ENCODE peak calls at places on chromosomes 2 and 18, in ten cellular contexts. A is adrenal gland, Y is fibroblast of lung, V is lower lobe of right lung, J is sigmoid colon, X is endodermal cell, P is psoas muscle, N is left lung, Q is upper lobe of right lung, I is Panc1. O is an unnamed sample.

GRCh38 chr2:138536302-138536701 is 34.7 kb downstream of the SPOPL start:
- DNase-seq in P (no peak), A (no peak), Y (peak; percentile 51), V (no peak), X (no peak), J (no peak), I (no peak), N (no peak), Q (no peak), O (no peak)

GRCh38 chr18:5294618-5295230 is 802 bp downstream of the ZBTB14 start:
- DNase-seq in N (peak; percentile 68), V (peak; percentile 76), A (peak; percentile 58), J (peak; percentile 78), X (peak; percentile 83), P (peak; percentile 78), Y (peak; percentile 66), Q (peak; percentile 86), I (no peak), O (peak; percentile 54)

GRCh38 chr2:216713691-216714411 is 18.5 kb upstream of the IGFBP5 start:
- DNase-seq in J (peak; percentile 76), Y (peak; percentile 95), Q (no peak), X (no peak), A (peak; percentile 24), N (no peak), P (peak; percentile 74), V (no peak), I (no peak), O (no peak)

GRCh38 chr2:239662413-239663120 is 261.7 kb upstream of the HDAC4 start:
- DNase-seq in Y (no peak), P (no peak), X (no peak), N (no peak), A (no peak), V (no peak), J (no peak), Q (no peak), I (no peak), O (no peak)

GRCh38 chr2:80560298-80560697 is 255.7 kb upstream of the LRRTM1 start:
- DNase-seq in P (no peak), A (no peak), J (no peak), V (no peak), Q (no peak), I (no peak), X (no peak), Y (no peak), N (no peak), O (no peak)

GRCh38 chr2:236040600-236041328 is 127.4 kb downstream of the GBX2 start:
- DNase-seq in P (no peak), N (no peak), I (no peak), X (no peak), Q (no peak), V (no peak), A (no peak), J (no peak), Y (no peak), O (no peak)

GRCh38 chr18:55264108-55264507 is 304.8 kb upstream of the CCDC68 start:
- DNase-seq in Y (peak; percentile 88), N (no peak), P (no peak), I (no peak), X (no peak), V (no peak), A (peak; percentile 48), Q (no peak), J (no peak), O (no peak)

GRCh38 chr2:120486946-120487345 is 141.0 kb downstream of the INHBB start:
- DNase-seq in Y (no peak), J (no peak), N (no peak), P (peak; percentile 49), Q (no peak), X (peak; percentile 69), V (peak; percentile 14), I (no peak), A (peak; percentile 55), O (no peak)

GRCh38 chr2:222969491-222969890 is 82.5 kb upstream of the KCNE4 start:
- DNase-seq in I (no peak), J (no peak), N (no peak), V (no peak), A (no peak), Q (no peak), Y (peak; percentile 51), X (no peak), P (no peak), O (no peak)

GRCh38 chr18:79962835-79963657 is 1.4 kb upstream of the HSBP1L1 start:
- DNase-seq in A (no peak), P (no peak), Q (no peak), N (no peak), V (no peak), Y (peak; percentile 23), I (no peak), J (peak; percentile 43), X (no peak), O (no peak)

DNA sequence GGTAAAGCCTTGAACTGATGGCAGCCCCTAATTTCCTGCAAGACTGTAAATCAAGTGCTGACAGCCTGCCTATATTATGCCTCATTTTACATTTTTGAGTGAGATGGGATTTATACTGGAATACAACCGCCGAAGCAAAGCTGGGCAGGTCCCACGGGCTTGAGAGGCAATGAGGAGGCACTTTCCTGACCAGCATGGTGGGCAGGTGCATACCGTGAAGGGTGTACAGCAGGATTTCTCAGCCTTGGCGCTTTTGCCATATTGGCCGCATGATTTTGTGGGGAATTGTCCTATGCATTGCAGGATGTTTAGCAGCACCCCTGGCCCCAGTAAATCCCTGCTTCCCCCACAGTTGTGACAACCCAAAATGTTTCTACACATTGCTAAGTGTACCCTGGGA is 22.8 kb downstream of the CEP68 start:
- DNase-seq in Y (no peak), X (no peak), Q (no peak), J (no peak), V (no peak), A (peak; percentile 14), N (no peak), P (no peak), I (no peak), O (no peak)
- H3K27ac ChIP-seq in Y (no peak overlapping the region), X (no peak overlapping the region), Q (no peak overlapping the region), J (no peak overlapping the region), V (no peak overlapping the region), A (no peak overlapping the region), N (no peak overlapping the region), P (no peak overlapping the region), I (no peak overlapping the region), O (no peak overlapping the region)

GRCh38 chr18:27005589-27005988 is 140.1 kb upstream of the AQP4 start:
- DNase-seq in A (no peak), Q (no peak), X (peak; percentile 52), J (no peak), P (no peak), Y (no peak), N (no peak), V (no peak), I (no peak), O (peak; percentile 10)
- TF ChIP-seq CTCF in A (peak; percentile 15), Q (peak; percentile 22), X (peak; percentile 82), J (no peak), P (peak; percentile 23), Y (peak; percentile 27), N (no peak), V (no peak), I (peak; percentile 77), O (peak; percentile 67)

GRCh38 chr2:161316686-161317085 is 8.5 kb downstream of the PSMD14 start:
- DNase-seq in X (no peak), V (no peak), Q (no peak), N (no peak), Y (no peak), J (no peak), I (no peak), P (no peak), A (no peak), O (no peak)

GRCh38 chr2:161327582-161327981 is 19.4 kb downstream of the PSMD14 start:
- DNase-seq in X (no peak), P (no peak), I (no peak), J (no peak), A (no peak), Q (no peak), V (no peak), Y (no peak), N (no peak), O (no peak)

GRCh38 chr2:161321944-161322343 is 13.7 kb downstream of the PSMD14 start:
- DNase-seq in V (no peak), Y (no peak), J (no peak), I (no peak), N (no peak), Q (no peak), X (no peak), A (no peak), P (no peak), O (no peak)
- H3K36me3 ChIP-seq in V (peaks cover 18% of the 10 kb centered on the region), Y (no peaks in the 10 kb centered on the region), J (peaks cover 4% of the 10 kb centered on the region), I (peaks cover 22% of the 10 kb centered on the region), N (peaks cover 43% of the 10 kb centered on the region), Q (peaks cover 9% of the 10 kb centered on the region), X (peaks cover 46% of the 10 kb centered on the region), A (no peaks in the 10 kb centered on the region), P (no peaks in the 10 kb centered on the region), O (peaks cover 35% of the 10 kb centered on the region)

DNA sequence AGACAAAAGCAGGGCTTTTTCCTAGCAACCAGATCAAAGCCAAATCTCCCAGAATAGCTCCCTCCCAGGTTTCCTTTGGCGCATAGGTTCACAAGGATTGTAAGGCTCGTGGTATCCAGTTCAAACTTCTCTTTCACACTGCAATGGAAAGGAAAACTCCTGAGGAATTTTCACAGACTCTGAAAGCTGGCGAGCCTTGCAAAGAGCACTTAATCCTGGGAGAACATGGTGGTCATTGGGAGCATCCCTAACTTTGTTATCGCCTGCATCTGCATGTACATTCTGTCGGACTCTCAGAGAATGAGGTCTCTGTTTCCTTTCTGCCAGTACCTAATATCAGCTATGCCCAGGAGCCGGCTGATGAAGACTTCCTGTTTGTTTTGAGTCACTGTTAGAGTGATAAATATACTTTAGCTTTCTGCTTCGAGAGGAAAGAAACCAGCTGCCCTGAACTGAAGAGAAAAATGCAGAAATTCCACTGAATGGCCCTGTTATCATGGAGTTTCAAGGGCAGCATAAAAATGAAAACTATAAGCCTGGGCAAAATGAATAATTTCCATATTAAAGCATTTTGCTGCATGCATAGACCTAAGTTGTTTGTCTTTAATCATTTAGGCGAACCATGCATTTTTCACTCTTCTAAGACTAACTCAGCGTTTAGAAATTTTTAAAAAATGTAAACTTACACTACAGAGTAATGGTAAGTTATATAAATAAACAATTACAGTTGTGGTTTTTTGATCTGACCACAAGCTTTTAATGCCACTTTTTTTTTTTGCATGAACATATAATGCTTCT is 76.4 kb upstream of the ZEB2 start:
- DNase-seq in A (peak; percentile 41), N (no peak), X (peak; percentile 46), Q (no peak), J (no peak), I (peak; percentile 20), P (no peak), V (no peak), Y (peak; percentile 72), O (no peak)
- H3K27ac ChIP-seq in A (no peak overlapping the region), N (peak overlapping the region; percentile 42), X (peak overlapping the region; percentile 55), Q (peak overlapping the region; percentile 4), J (no peak overlapping the region), I (no peak overlapping the region), P (no peak overlapping the region), V (no peak overlapping the region), Y (no peak overlapping the region), O (no peak overlapping the region)

DNA sequence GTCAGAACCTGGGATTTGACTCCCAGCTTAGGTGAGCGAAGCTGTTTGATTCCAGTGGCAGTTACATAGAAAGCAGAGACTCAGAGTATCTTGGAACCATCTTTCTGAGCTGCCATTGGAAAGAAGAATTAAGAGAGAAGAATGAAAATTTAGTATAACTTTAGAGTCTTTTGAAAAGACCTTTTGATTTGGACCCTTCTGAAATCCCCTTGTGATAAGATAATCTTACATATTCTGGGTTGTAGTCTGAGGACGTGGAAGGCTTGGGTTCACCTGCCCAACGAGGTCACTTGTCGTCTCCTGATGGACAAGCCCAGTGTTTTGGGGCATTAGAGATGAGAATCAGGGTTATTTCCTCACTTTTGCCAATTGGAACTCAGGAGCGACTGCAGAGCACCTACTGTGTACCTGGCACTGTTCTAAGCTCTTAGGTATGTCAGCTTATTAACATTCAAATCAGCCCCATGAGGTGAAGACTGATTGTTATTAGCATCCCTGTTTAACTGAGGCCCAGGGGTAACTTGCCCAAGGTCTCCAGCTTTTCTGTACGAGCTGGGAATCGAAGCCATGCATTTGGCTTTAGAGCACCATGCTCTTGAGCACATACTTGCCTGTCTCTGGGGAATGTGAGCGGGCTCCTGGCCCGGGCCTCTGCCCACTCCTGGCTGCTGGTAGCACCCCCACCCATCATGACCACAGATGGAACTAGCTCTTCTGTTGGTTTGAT is 2.9 kb downstream of the HK2 start:
- DNase-seq in N (no peak), Q (no peak), V (no peak), Y (no peak), X (peak; percentile 77), A (no peak), I (no peak), P (no peak), J (no peak), O (no peak)
- TF ChIP-seq CTCF in N (no peak), Q (no peak), V (no peak), Y (no peak), X (peak; percentile 16), A (no peak), I (peak; percentile 69), P (no peak), J (no peak), O (no peak)

O was measured in WERI-Rb-1.